ENCODE peak calls at places on chromosomes 2 and 18, in eight cellular contexts. J is IMR-90, E is tibial nerve, U is Peyer's patch, H is DND-41, Y is GM23338, G is heart left ventricle, A is cardiac muscle cell. I is an unnamed sample.

GRCh38 chr2:236986524-236987330 is 99.0 kb upstream of the COPS8 start:
- DNase-seq in G (no peak), Y (no peak), J (no peak), E (no peak), U (no peak), A (no peak), H (no peak), I (no peak)

GRCh38 chr2:47264183-47264582 is 109.1 kb upstream of the STPG4 start:
- DNase-seq in U (no peak), Y (peak), A (no peak), H (no peak), E (no peak), G (no peak), J (no peak), I (no peak)

GRCh38 chr2:120245520-120245835 is 7.2 kb upstream of the RALB start:
- DNase-seq in Y (no peak), E (no peak), G (no peak), U (no peak), A (no peak), H (no peak), J (no peak), I (peak)

GRCh38 chr2:181662287-181662686 is 5.4 kb upstream of the CERKL start:
- DNase-seq in J (no peak), A (no peak), Y (no peak), H (no peak), U (no peak), E (no peak), G (no peak), I (no peak)

GRCh38 chr18:34114996-34115395 is 109.7 kb downstream of the NOL4 start:
- DNase-seq in A (no peak), E (no peak), J (no peak), H (no peak), U (no peak), G (no peak), Y (peak), I (no peak)

GRCh38 chr18:75111673-75112485 is 97.1 kb downstream of the PTGR3 start:
- DNase-seq in G (no peak), H (no peak), J (peak), A (no peak), U (no peak), Y (no peak), E (no peak), I (no peak)

GRCh38 chr2:9782197-9782719 is 61.0 kb upstream of the TAF1B start:
- DNase-seq in U (peak), E (no peak), J (no peak), Y (no peak), H (peak), G (peak), A (no peak), I (no peak)

GRCh38 chr18:75209952-75210261 is 690 bp upstream of the TSHZ1 start:
- DNase-seq in Y (no peak), U (no peak), E (no peak), A (no peak), J (no peak), G (no peak), H (no peak), I (no peak)

GRCh38 chr2:106065983-106066826 is 127.9 kb downstream of the UXS1 start:
- DNase-seq in H (no peak), J (no peak), E (no peak), Y (peak), A (no peak), U (no peak), G (no peak), I (no peak)

GRCh38 chr2:103353754-103354153 is 591.9 kb downstream of the TMEM182 start:
- DNase-seq in U (no peak), J (no peak), G (no peak), A (no peak), H (no peak), Y (no peak), E (no peak), I (no peak)

GRCh38 chr18:76765649-76766048 is 56.7 kb upstream of the ZNF236 start:
- DNase-seq in G (no peak), J (no peak), H (no peak), E (no peak), A (no peak), Y (no peak), U (no peak), I (no peak)

GRCh38 chr2:121554998-121555397 is 24.3 kb downstream of the RNU4ATAC start:
- DNase-seq in J (no peak), A (no peak), G (no peak), Y (no peak), U (no peak), E (no peak), H (no peak), I (no peak)

GRCh38 chr2:69046221-69046662 is 33.3 kb downstream of the ANTXR1 start:
- DNase-seq in G (no peak), E (no peak), A (peak), Y (no peak), J (peak), U (no peak), H (no peak), I (no peak)

GRCh38 chr2:236174608-236175001 is 6.4 kb upstream of the GBX2 start:
- DNase-seq in U (no peak), G (no peak), E (no peak), J (no peak), A (no peak), H (no peak), Y (peak), I (no peak)

GRCh38 chr2:95296036-95296435 is 1.1 kb upstream of the KCNIP3 start:
- DNase-seq in E (no peak), G (no peak), J (no peak), H (no peak), U (no peak), Y (no peak), A (no peak), I (no peak)

GRCh38 chr2:227862227-227862740 is 9.1 kb upstream of the DAW1 start:
- DNase-seq in J (peak), A (peak), H (peak), E (no peak), U (peak), Y (peak), G (no peak), I (no peak)

GRCh38 chr2:202278944-202279343 is 13.4 kb downstream of the NOP58 start:
- DNase-seq in Y (peak), H (no peak), G (no peak), J (peak), A (peak), U (no peak), E (no peak), I (no peak)

GRCh38 chr18:54229660-54230059 is 5.2 kb upstream of the MBD2 start:
- DNase-seq in J (no peak), Y (no peak), U (no peak), G (no peak), A (no peak), H (no peak), E (no peak), I (no peak)

GRCh38 chr2:240599141-240599583 is 12.6 kb downstream of the CAPN10 start:
- DNase-seq in G (no peak), H (no peak), U (no peak), Y (no peak), E (peak), J (no peak), A (no peak), I (peak)

GRCh38 chr2:164933751-164934189 is 21.6 kb downstream of the SLC38A11 start:
- DNase-seq in J (no peak), G (no peak), E (no peak), A (no peak), H (no peak), Y (no peak), U (no peak), I (no peak)
- TF ChIP-seq CTCF in J (no peak), G (no peak), E (no peak), A (no peak), H (no peak), Y (no peak), U (no peak), I (no peak)

GRCh38 chr18:63152791-63153190 is 166.8 kb downstream of the BCL2 start:
- DNase-seq in Y (no peak), J (no peak), U (no peak), E (no peak), A (no peak), G (no peak), H (no peak), I (no peak)
- H3K4me3 ChIP-seq in Y (no peak), J (no peak), U (no peak), E (no peak), A (no peak), G (no peak), H (no peak), I (no peak)

GRCh38 chr2:25983735-25984134 is 1.4 kb upstream of the KIF3C start:
- DNase-seq in Y (no peak), G (no peak), A (no peak), E (no peak), J (no peak), U (no peak), H (no peak), I (no peak)

GRCh38 chr2:25981596-25982272 is 563 bp downstream of the KIF3C start:
- DNase-seq in U (no peak), G (no peak), Y (peak), H (no peak), A (peak), J (no peak), E (no peak), I (peak)

GRCh38 chr2:25980951-25981350 is 1.3 kb downstream of the KIF3C start:
- DNase-seq in A (no peak), G (no peak), J (no peak), E (no peak), Y (no peak), U (no peak), H (no peak), I (no peak)

GRCh38 chr2:25982968-25983280 is 627 bp upstream of the KIF3C start:
- DNase-seq in U (no peak), G (no peak), A (no peak), J (no peak), Y (no peak), E (no peak), H (no peak), I (no peak)

DNA sequence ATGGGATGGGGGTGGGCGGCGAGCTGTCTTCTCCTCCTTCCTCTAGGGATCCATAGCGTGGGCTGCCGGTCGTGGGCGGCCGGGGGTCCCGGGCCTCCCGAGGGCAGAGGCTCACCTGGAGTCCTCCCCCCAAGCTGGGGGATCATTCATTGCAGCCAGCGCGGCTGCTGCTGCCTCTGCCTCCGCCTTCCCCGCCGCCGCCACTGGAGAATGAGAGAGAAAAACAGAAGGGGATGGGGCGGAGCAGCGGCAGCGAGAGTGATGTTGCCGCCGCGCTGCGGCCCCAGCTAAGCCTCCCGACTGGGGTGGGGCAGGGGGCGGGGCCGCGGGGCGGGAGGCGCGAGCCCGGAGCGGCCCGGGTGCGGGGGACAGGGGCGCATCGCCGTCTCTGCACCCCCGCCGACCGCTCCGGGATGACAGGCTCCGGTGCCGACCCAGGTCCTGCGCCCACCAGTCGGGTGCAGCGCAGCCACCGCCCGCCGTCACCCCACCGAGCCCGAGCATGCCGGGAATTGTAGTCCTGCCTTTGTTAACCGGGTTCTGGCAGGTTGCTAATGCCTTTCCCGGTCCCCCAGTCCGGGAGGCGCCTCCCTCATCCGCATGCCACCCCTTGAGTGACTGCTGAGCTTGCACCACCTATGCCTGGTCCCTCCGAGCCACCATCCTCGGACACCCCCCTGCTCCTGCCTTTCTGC is at the start of gene KIF3C:
- DNase-seq in U (peak), H (peak), Y (peak), A (peak), J (peak), G (peak), E (peak), I (peak)
- H3K27ac ChIP-seq in U (peak), H (peak), Y (peak), A (no peak), J (peak), G (peak), E (peak), I (no peak)

DNA sequence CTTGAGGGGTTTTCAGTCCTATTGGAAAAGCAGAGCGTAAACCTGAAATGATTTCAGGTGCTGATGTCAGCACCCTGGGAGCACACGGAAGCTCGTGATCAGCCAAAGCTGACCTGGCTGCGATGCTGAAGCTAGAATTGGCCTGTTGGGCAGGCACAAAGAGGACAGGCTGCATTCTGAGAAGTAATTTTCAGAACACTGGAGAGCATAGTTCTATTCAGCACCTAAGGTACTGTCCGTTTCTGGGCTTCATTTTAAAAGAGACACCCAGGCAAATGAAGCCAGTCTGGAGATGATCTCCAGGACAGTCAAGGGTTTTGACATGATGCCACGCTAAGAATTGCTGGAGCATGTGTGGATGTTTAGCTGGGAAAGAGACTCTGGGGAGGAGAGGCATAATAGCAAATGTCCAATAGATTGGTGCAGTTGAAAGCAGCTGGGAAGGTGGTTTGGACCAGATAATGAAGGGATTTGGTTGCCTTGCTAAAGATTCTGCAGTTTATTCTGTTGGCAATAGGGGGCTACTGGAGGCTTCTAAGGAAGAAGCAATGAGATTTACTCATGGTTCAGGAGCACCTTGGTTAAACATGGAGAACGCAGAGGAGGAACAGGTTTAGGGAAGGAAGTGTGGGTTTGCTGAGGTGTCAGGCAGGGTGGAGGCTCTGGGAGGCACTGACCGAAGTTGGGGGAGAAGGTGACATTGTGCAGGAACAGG is 86.6 kb downstream of the ACOXL start:
- DNase-seq in J (no peak), Y (peak), H (no peak), E (no peak), A (peak), U (no peak), G (no peak), I (no peak)
- TF ChIP-seq CTCF in J (no peak), Y (peak), H (peak), E (no peak), A (peak), U (no peak), G (no peak), I (no peak)

GRCh38 chr2:177552414-177553175 is 160.0 kb downstream of the AGPS start:
- DNase-seq in E (peak), J (peak), G (peak), U (peak), A (peak), Y (peak), H (peak), I (peak)

GRCh38 chr2:177553176-177553909 is 160.8 kb downstream of the AGPS start:
- DNase-seq in E (no peak), U (no peak), A (peak), H (no peak), J (peak), Y (peak), G (no peak), I (no peak)

GRCh38 chr2:177554365-177554764 is 161.8 kb downstream of the AGPS start:
- DNase-seq in H (no peak), Y (no peak), J (no peak), G (no peak), E (no peak), U (no peak), A (no peak), I (no peak)

GRCh38 chr2:177550264-177551200 is 158.0 kb downstream of the AGPS start:
- DNase-seq in A (peak), G (no peak), U (no peak), H (no peak), Y (no peak), J (peak), E (no peak), I (no peak)

GRCh38 chr2:177551989-177552413 is 159.4 kb downstream of the AGPS start:
- DNase-seq in J (no peak), Y (peak), A (peak), H (no peak), U (peak), E (no peak), G (peak), I (peak)
- H3K4me3 ChIP-seq in J (peak), Y (peak), A (peak), H (peak), U (peak), E (peak), G (peak), I (peak)

DNA sequence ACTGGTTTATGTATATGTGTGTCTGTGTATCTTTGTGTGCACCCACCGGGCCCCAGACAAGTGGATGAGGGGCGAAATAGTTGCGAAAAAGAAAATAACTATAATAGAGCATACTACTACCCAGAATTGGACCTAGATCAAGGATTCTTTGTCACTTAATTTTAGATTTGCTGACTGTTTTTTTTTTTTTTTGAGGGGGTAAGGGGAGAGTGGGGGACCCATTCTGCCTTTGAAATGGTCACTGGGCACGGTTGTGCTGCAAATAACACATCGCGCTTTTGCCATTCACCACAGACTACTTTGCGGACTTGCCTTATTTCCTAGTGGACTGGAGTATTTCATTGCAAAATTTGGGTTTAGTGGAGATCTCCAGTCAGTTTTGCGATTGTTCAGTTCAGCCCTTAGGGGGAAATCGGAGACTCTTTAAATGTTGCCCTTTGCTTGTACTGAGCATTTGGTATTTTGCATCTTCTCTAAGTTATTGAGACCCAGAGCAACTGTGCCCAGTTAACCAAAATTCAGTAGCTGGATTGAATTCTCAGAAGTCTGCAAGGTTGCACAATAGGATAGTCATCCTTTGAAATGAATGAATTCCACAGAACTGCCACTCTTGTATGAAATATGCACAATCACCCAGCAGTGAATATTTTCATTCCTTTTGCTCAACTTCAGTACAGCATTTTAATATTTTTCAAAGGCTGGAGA is 2.8 kb downstream of the TRIB2 start:
- DNase-seq in U (no peak), Y (no peak), H (no peak), G (no peak), E (no peak), A (peak), J (peak), I (no peak)
- H3K27ac ChIP-seq in U (peak), Y (no peak), H (peak), G (peak), E (peak), A (no peak), J (peak), I (peak)

GRCh38 chr2:79235135-79235534 is 75.6 kb upstream of the REG3A start:
- DNase-seq in U (no peak), E (no peak), H (no peak), G (no peak), J (no peak), Y (peak), A (no peak), I (no peak)
- TF ChIP-seq CTCF in U (no peak), E (no peak), H (peak), G (no peak), J (peak), Y (peak), A (no peak), I (no peak)

GRCh38 chr2:154698238-154698788 is at the start of gene KCNJ3:
- DNase-seq in Y (peak), E (no peak), H (no peak), A (no peak), J (no peak), G (no peak), U (no peak), I (no peak)

GRCh38 chr2:154694881-154695280 is 3.6 kb upstream of the KCNJ3 start:
- DNase-seq in E (no peak), G (no peak), H (no peak), Y (peak), A (no peak), J (no peak), U (no peak), I (no peak)

GRCh38 chr2:154698789-154699559 is 479 bp downstream of the KCNJ3 start:
- DNase-seq in H (no peak), A (no peak), J (no peak), U (no peak), G (no peak), E (no peak), Y (peak), I (no peak)

GRCh38 chr2:154697422-154698237 is 865 bp upstream of the KCNJ3 start:
- DNase-seq in A (peak), H (no peak), Y (peak), J (no peak), U (no peak), E (no peak), G (peak), I (peak)

GRCh38 chr2:154696771-154697170 is 1.7 kb upstream of the KCNJ3 start:
- DNase-seq in J (no peak), A (no peak), G (no peak), E (no peak), U (no peak), Y (no peak), H (no peak), I (no peak)
- H3K4me3 ChIP-seq in J (no peak), A (peak), G (no peak), E (peak), U (no peak), Y (peak), H (no peak), I (no peak)

I was measured in psoas muscle.